ENCODE peak calls at places on chromosome 20, in six cellular contexts. One of them, this sample, is unnamed.

GRCh38 chr20:47544240-47544639 is 42.6 kb downstream of the NCOA3 start:
- DNase-seq in fibroblast of lung: peak
- DNase-seq in endodermal cell: no peak
- DNase-seq in foreskin fibroblast: peak
- DNase-seq in left ventricle myocardium inferior: no peak
- DNase-seq in prostate gland: no peak
- DNase-seq in this sample: peak

GRCh38 chr20:31838646-31839292 is 6.6 kb downstream of the FOXS1 start:
- DNase-seq in fibroblast of lung: no peak
- DNase-seq in endodermal cell: no peak
- DNase-seq in foreskin fibroblast: peak
- DNase-seq in left ventricle myocardium inferior: no peak
- DNase-seq in prostate gland: no peak
- DNase-seq in this sample: peak

GRCh38 chr20:61162506-61162905 is 89.6 kb upstream of the CDH4 start:
- DNase-seq in fibroblast of lung: no peak
- DNase-seq in endodermal cell: no peak
- DNase-seq in foreskin fibroblast: no peak
- DNase-seq in left ventricle myocardium inferior: no peak
- DNase-seq in prostate gland: no peak
- DNase-seq in this sample: no peak

GRCh38 chr20:20465259-20465658 is 97.4 kb downstream of the INSM1 start:
- DNase-seq in fibroblast of lung: no peak
- DNase-seq in endodermal cell: peak
- DNase-seq in foreskin fibroblast: peak
- DNase-seq in left ventricle myocardium inferior: no peak
- DNase-seq in prostate gland: no peak
- DNase-seq in this sample: no peak

GRCh38 chr20:57263127-57263609 is 3.3 kb downstream of the BMP7 start:
- DNase-seq in fibroblast of lung: no peak
- DNase-seq in endodermal cell: no peak
- DNase-seq in foreskin fibroblast: no peak
- DNase-seq in left ventricle myocardium inferior: no peak
- DNase-seq in prostate gland: no peak
- DNase-seq in this sample: no peak

GRCh38 chr20:36992802-36993334 is 41.4 kb upstream of the SAMHD1 start:
- DNase-seq in fibroblast of lung: no peak
- DNase-seq in endodermal cell: no peak
- DNase-seq in foreskin fibroblast: no peak
- DNase-seq in left ventricle myocardium inferior: no peak
- DNase-seq in prostate gland: no peak
- DNase-seq in this sample: no peak

GRCh38 chr20:19396466-19397081 is 184.1 kb downstream of the SLC24A3 start:
- DNase-seq in fibroblast of lung: no peak
- DNase-seq in endodermal cell: no peak
- DNase-seq in foreskin fibroblast: peak
- DNase-seq in left ventricle myocardium inferior: no peak
- DNase-seq in prostate gland: no peak
- DNase-seq in this sample: no peak

GRCh38 chr20:31987744-31988143 is 19.8 kb downstream of the XKR7 start:
- DNase-seq in fibroblast of lung: no peak
- DNase-seq in endodermal cell: no peak
- DNase-seq in foreskin fibroblast: peak
- DNase-seq in left ventricle myocardium inferior: no peak
- DNase-seq in prostate gland: no peak
- DNase-seq in this sample: peak

GRCh38 chr20:50504231-50504823 is 5.9 kb upstream of the PTPN1 start:
- DNase-seq in fibroblast of lung: no peak
- DNase-seq in endodermal cell: no peak
- DNase-seq in foreskin fibroblast: no peak
- DNase-seq in left ventricle myocardium inferior: no peak
- DNase-seq in prostate gland: no peak
- DNase-seq in this sample: no peak

GRCh38 chr20:11311659-11312058 is 606.0 kb upstream of the BTBD3 start:
- DNase-seq in fibroblast of lung: no peak
- DNase-seq in endodermal cell: no peak
- DNase-seq in foreskin fibroblast: peak
- DNase-seq in left ventricle myocardium inferior: no peak
- DNase-seq in prostate gland: no peak
- DNase-seq in this sample: no peak

GRCh38 chr20:32483351-32484220 is 101.5 kb downstream of the NOL4L start:
- DNase-seq in fibroblast of lung: peak
- DNase-seq in endodermal cell: peak
- DNase-seq in foreskin fibroblast: peak
- DNase-seq in left ventricle myocardium inferior: peak
- DNase-seq in prostate gland: peak
- DNase-seq in this sample: peak

GRCh38 chr20:25222461-25223178 is 25.3 kb upstream of the PYGB start:
- DNase-seq in fibroblast of lung: no peak
- DNase-seq in endodermal cell: peak
- DNase-seq in foreskin fibroblast: no peak
- DNase-seq in left ventricle myocardium inferior: no peak
- DNase-seq in prostate gland: no peak
- DNase-seq in this sample: no peak

GRCh38 chr20:48015943-48016723 is 230.9 kb upstream of the SULF2 start:
- DNase-seq in fibroblast of lung: peak
- DNase-seq in endodermal cell: no peak
- DNase-seq in foreskin fibroblast: no peak
- DNase-seq in left ventricle myocardium inferior: no peak
- DNase-seq in prostate gland: no peak
- DNase-seq in this sample: peak

GRCh38 chr20:49285813-49286494 is 8.1 kb upstream of the ZNFX1 start:
- DNase-seq in fibroblast of lung: no peak
- DNase-seq in endodermal cell: peak
- DNase-seq in foreskin fibroblast: peak
- DNase-seq in left ventricle myocardium inferior: no peak
- DNase-seq in prostate gland: no peak
- DNase-seq in this sample: no peak

GRCh38 chr20:49288250-49288751 is 10.4 kb upstream of the ZNFX1 start:
- DNase-seq in fibroblast of lung: no peak
- DNase-seq in endodermal cell: peak
- DNase-seq in foreskin fibroblast: no peak
- DNase-seq in left ventricle myocardium inferior: no peak
- DNase-seq in prostate gland: no peak
- DNase-seq in this sample: no peak

GRCh38 chr20:49288784-49289696 is 11.2 kb upstream of the ZNFX1 start:
- DNase-seq in fibroblast of lung: no peak
- DNase-seq in endodermal cell: peak
- DNase-seq in foreskin fibroblast: peak
- DNase-seq in left ventricle myocardium inferior: no peak
- DNase-seq in prostate gland: peak
- DNase-seq in this sample: no peak

GRCh38 chr20:49286689-49287551 is 9.1 kb upstream of the ZNFX1 start:
- DNase-seq in fibroblast of lung: peak
- DNase-seq in endodermal cell: peak
- DNase-seq in foreskin fibroblast: peak
- DNase-seq in left ventricle myocardium inferior: no peak
- DNase-seq in prostate gland: no peak
- DNase-seq in this sample: no peak

DNA sequence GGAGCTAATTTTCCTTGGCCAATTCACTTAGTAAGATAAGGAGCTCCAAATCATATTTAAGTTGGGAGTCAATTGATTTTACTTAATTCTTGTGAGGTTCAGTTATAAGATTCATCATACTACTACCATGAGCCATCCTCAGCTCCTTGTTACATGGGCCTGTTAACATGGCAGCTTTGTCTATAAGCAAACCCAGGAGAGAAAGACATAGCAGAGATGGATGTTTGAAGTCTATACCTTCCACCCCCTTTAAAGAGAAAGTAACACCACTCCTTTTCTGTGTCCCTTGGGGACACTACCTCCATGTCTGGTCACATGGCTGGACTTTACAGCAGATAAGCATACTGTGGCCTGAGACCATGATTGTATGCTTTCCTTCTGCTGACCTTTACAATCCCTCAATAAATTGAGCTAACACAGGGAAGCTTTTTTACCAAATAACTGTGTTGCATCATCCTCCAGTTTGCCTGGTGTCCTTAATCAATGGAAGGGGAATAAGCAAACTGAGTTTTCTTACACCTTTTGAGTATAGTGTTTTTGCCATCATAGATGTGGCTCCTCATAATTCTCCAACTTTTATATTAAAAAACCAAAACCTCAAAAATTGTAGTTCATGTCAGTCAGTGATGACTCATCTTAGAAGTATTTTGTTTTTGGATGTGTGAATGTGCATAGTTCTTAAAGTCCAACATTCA is 9.8 kb upstream of the ZNFX1 start:
- DNase-seq in fibroblast of lung: peak
- DNase-seq in endodermal cell: peak
- DNase-seq in foreskin fibroblast: peak
- DNase-seq in left ventricle myocardium inferior: no peak
- DNase-seq in prostate gland: no peak
- DNase-seq in this sample: no peak
- H3K4me3 ChIP-seq in fibroblast of lung: no peak
- H3K4me3 ChIP-seq in endodermal cell: peak
- H3K4me3 ChIP-seq in foreskin fibroblast: no peak
- H3K4me3 ChIP-seq in left ventricle myocardium inferior: no peak
- H3K4me3 ChIP-seq in prostate gland: no peak
- H3K4me3 ChIP-seq in this sample: no peak

GRCh38 chr20:21511850-21512633 is 1.8 kb downstream of the NKX2-2 start:
- DNase-seq in fibroblast of lung: no peak
- DNase-seq in endodermal cell: peak
- DNase-seq in foreskin fibroblast: no peak
- DNase-seq in left ventricle myocardium inferior: no peak
- DNase-seq in prostate gland: no peak
- DNase-seq in this sample: no peak

GRCh38 chr20:21513181-21513663 is 642 bp downstream of the NKX2-2 start:
- DNase-seq in fibroblast of lung: no peak
- DNase-seq in endodermal cell: peak
- DNase-seq in foreskin fibroblast: no peak
- DNase-seq in left ventricle myocardium inferior: no peak
- DNase-seq in prostate gland: no peak
- DNase-seq in this sample: no peak

GRCh38 chr20:21513881-21514540 is at the start of gene NKX2-2:
- DNase-seq in fibroblast of lung: peak
- DNase-seq in endodermal cell: peak
- DNase-seq in foreskin fibroblast: no peak
- DNase-seq in left ventricle myocardium inferior: no peak
- DNase-seq in prostate gland: no peak
- DNase-seq in this sample: no peak

GRCh38 chr20:21511485-21511849 is 2.4 kb downstream of the NKX2-2 start:
- DNase-seq in fibroblast of lung: no peak
- DNase-seq in endodermal cell: peak
- DNase-seq in foreskin fibroblast: no peak
- DNase-seq in left ventricle myocardium inferior: no peak
- DNase-seq in prostate gland: no peak
- DNase-seq in this sample: no peak

DNA sequence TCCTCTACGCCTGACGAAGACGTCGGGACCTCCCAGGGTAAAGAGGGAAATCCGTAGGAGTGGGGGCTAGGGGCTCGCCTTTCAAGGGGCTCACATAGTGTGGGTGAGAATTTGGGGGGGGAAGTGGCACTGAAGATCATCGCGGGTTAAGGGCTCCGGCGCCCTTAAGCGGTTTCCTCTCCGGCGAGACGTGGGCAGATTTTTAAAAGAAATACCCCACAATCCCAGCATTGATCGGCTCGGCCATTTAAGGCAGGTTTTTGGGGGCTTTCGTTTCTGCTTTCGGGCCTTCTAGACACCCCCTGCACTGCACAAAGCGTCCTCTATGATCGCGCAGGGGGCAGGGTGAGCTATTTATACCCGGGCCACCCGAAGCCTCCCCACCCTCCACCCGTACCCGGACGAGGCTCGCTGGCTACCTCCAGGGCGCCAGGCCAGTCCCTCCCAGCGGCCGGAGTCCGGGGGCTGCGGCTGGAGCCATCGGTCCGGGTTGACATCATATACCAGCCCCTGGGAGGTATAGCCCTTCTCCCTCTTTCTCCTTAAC is 1.2 kb downstream of the NKX2-2 start:
- DNase-seq in fibroblast of lung: no peak
- DNase-seq in endodermal cell: peak
- DNase-seq in foreskin fibroblast: no peak
- DNase-seq in left ventricle myocardium inferior: no peak
- DNase-seq in prostate gland: no peak
- DNase-seq in this sample: no peak
- H3K4me3 ChIP-seq in fibroblast of lung: no peak
- H3K4me3 ChIP-seq in endodermal cell: peak
- H3K4me3 ChIP-seq in foreskin fibroblast: peak
- H3K4me3 ChIP-seq in left ventricle myocardium inferior: peak
- H3K4me3 ChIP-seq in prostate gland: no peak
- H3K4me3 ChIP-seq in this sample: no peak

GRCh38 chr20:35737865-35738333 is 4.2 kb downstream of the RBM39 start:
- DNase-seq in fibroblast of lung: no peak
- DNase-seq in endodermal cell: peak
- DNase-seq in foreskin fibroblast: no peak
- DNase-seq in left ventricle myocardium inferior: no peak
- DNase-seq in prostate gland: no peak
- DNase-seq in this sample: no peak
- H3K4me3 ChIP-seq in fibroblast of lung: no peak
- H3K4me3 ChIP-seq in endodermal cell: peak
- H3K4me3 ChIP-seq in foreskin fibroblast: no peak
- H3K4me3 ChIP-seq in left ventricle myocardium inferior: peak
- H3K4me3 ChIP-seq in prostate gland: no peak
- H3K4me3 ChIP-seq in this sample: no peak

GRCh38 chr20:44579313-44580090 is 2.9 kb upstream of the PKIG start:
- DNase-seq in fibroblast of lung: no peak
- DNase-seq in endodermal cell: no peak
- DNase-seq in foreskin fibroblast: peak
- DNase-seq in left ventricle myocardium inferior: no peak
- DNase-seq in prostate gland: no peak
- DNase-seq in this sample: no peak

GRCh38 chr20:44582321-44583025 is at the start of gene PKIG:
- DNase-seq in fibroblast of lung: peak
- DNase-seq in endodermal cell: no peak
- DNase-seq in foreskin fibroblast: peak
- DNase-seq in left ventricle myocardium inferior: no peak
- DNase-seq in prostate gland: no peak
- DNase-seq in this sample: peak

GRCh38 chr20:44581515-44581914 is 864 bp upstream of the PKIG start:
- DNase-seq in fibroblast of lung: no peak
- DNase-seq in endodermal cell: no peak
- DNase-seq in foreskin fibroblast: no peak
- DNase-seq in left ventricle myocardium inferior: no peak
- DNase-seq in prostate gland: no peak
- DNase-seq in this sample: no peak

GRCh38 chr20:44583179-44583578 is 800 bp downstream of the PKIG start:
- DNase-seq in fibroblast of lung: no peak
- DNase-seq in endodermal cell: no peak
- DNase-seq in foreskin fibroblast: no peak
- DNase-seq in left ventricle myocardium inferior: no peak
- DNase-seq in prostate gland: no peak
- DNase-seq in this sample: no peak

DNA sequence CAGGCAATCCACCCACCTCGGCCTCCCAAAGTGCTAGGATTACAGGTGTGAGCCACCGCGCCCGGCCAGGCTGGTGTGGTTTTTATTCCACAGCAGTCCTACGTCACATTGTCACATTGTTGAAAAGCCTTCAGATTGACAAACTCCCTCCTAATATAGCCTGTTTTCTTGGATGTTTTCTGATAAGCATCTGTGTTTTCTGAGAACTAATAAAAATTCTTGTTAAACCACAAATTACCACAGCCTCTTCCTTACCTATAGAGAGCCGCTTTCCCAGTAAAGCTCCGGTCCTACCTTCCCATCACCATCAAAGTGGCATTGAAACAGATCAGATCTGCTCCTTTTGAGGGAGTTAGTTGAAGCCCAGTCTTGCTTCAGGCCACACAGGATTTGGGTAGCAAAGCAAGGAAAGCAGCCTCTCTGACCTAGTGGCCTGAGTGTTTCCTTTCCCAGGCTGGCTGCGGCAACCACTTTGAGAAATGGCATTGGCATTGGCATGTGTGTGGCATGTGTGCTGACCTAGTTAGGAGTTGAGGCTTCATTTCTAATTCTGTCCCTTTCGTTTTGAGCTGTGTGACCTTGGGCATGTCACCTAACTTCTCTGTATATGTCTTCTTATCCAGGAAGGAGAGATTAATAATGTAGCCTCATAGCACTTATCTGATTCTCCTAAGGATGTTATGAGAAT is 1.7 kb upstream of the PKIG start:
- DNase-seq in fibroblast of lung: no peak
- DNase-seq in endodermal cell: no peak
- DNase-seq in foreskin fibroblast: no peak
- DNase-seq in left ventricle myocardium inferior: no peak
- DNase-seq in prostate gland: no peak
- DNase-seq in this sample: no peak
- H3K4me3 ChIP-seq in fibroblast of lung: no peak
- H3K4me3 ChIP-seq in endodermal cell: no peak
- H3K4me3 ChIP-seq in foreskin fibroblast: no peak
- H3K4me3 ChIP-seq in left ventricle myocardium inferior: peak
- H3K4me3 ChIP-seq in prostate gland: no peak
- H3K4me3 ChIP-seq in this sample: no peak

This sample was measured in brain microvascular endothelial cell.